ENCODE peak calls at places on chromosomes 13 and 19, in four cellular contexts. One of them, this sample, is unnamed.

GRCh38 chr13:24042710-24043440 is 117.6 kb upstream of the SPATA13 start:
- DNase-seq in LHCN-M2: peak; percentile 57
- DNase-seq in right cardiac atrium: no peak
- DNase-seq in HTR-8/SVneo: no peak
- DNase-seq in this sample: no peak

GRCh38 chr13:50800091-50800739 is 43.3 kb downstream of the DLEU7 start:
- DNase-seq in LHCN-M2: no peak
- DNase-seq in HTR-8/SVneo: no peak
- DNase-seq in right cardiac atrium: no peak
- DNase-seq in this sample: no peak

GRCh38 chr13:99067160-99067985 is 89.5 kb upstream of the DOCK9 start:
- DNase-seq in right cardiac atrium: no peak
- DNase-seq in HTR-8/SVneo: no peak
- DNase-seq in LHCN-M2: peak; percentile 83
- DNase-seq in this sample: peak; percentile 92

GRCh38 chr13:36098080-36098479 is 33.1 kb downstream of the DCLK1 start:
- DNase-seq in LHCN-M2: no peak
- DNase-seq in right cardiac atrium: no peak
- DNase-seq in HTR-8/SVneo: no peak
- DNase-seq in this sample: no peak

GRCh38 chr13:28636677-28637317 is 22.1 kb upstream of the POMP start:
- DNase-seq in right cardiac atrium: peak; percentile 61
- DNase-seq in HTR-8/SVneo: peak; percentile 42
- DNase-seq in LHCN-M2: peak; percentile 53
- DNase-seq in this sample: peak; percentile 73

GRCh38 chr19:2266183-2266993 is 10.2 kb upstream of the JSRP1 start:
- DNase-seq in right cardiac atrium: peak; percentile 96
- DNase-seq in LHCN-M2: peak; percentile 71
- DNase-seq in HTR-8/SVneo: no peak
- DNase-seq in this sample: peak; percentile 63

GRCh38 chr13:58963321-58963720 is 1200.4 kb downstream of the DIAPH3 start:
- DNase-seq in right cardiac atrium: no peak
- DNase-seq in LHCN-M2: no peak
- DNase-seq in HTR-8/SVneo: no peak
- DNase-seq in this sample: no peak

GRCh38 chr13:93505104-93505952 is 278.7 kb downstream of the GPC6 start:
- DNase-seq in HTR-8/SVneo: no peak
- DNase-seq in right cardiac atrium: no peak
- DNase-seq in LHCN-M2: no peak
- DNase-seq in this sample: no peak